ENCODE peak calls at places on chromosome 10, in nine cellular contexts. K is D341Med, X is adrenal gland, U is NCI-H1105, R is H7, H is heart left ventricle, J is NCI-H1436, O is NCI-H2081 treated with DMSO at 0.1 percent for 48 hours, Q is Right ventricle myocardium superior. Y is an unnamed sample.

GRCh38 chr10:114899982-114900381 is 38.0 kb upstream of the TRUB1 start:
- DNase-seq in K (no peak), X (no peak), U (no peak), R (no peak), H (no peak), J (no peak), O (no peak), Q (no peak), Y (no peak)

GRCh38 chr10:70277396-70278030 is 6.3 kb downstream of the NPFFR1 start:
- DNase-seq in K (no peak), X (no peak), U (no peak), R (no peak), H (no peak), J (no peak), O (no peak), Q (no peak), Y (no peak)

GRCh38 chr10:101545898-101546297 is 42.2 kb downstream of the POLL start:
- DNase-seq in K (no peak), X (no peak), U (peak; percentile 25), R (no peak), H (no peak), J (no peak), O (no peak), Q (no peak), Y (peak; percentile 12)

GRCh38 chr10:24360286-24361127 is 151.6 kb downstream of the KIAA1217 start:
- DNase-seq in K (peak; percentile 65), X (peak; percentile 80), U (peak; percentile 15), R (peak; percentile 70), H (peak; percentile 69), J (peak; percentile 8), O (peak; percentile 2), Q (peak; percentile 79), Y (peak; percentile 52)

GRCh38 chr10:13268841-13269240 is 31.0 kb downstream of the PHYH start:
- DNase-seq in K (no peak), X (peak; percentile 15), U (no peak), R (no peak), H (no peak), J (no peak), O (no peak), Q (no peak), Y (no peak)

GRCh38 chr10:128505346-128505745 is 379.1 kb upstream of the MKI67 start:
- DNase-seq in K (no peak), X (no peak), U (no peak), R (peak; percentile 51), H (no peak), J (no peak), O (no peak), Q (no peak), Y (no peak)

GRCh38 chr10:133372507-133372906 is 647 bp downstream of the ECHS1 start:
- DNase-seq in K (no peak), X (peak; percentile 41), U (no peak), R (peak; percentile 88), H (peak; percentile 43), J (no peak), O (no peak), Q (no peak), Y (no peak)

GRCh38 chr10:103499881-103500280 is 6.4 kb downstream of the NEURL1 start:
- DNase-seq in K (no peak), X (no peak), U (no peak), R (peak; percentile 58), H (no peak), J (no peak), O (no peak), Q (no peak), Y (no peak)

GRCh38 chr10:51960494-51960895 is 261.1 kb upstream of the CSTF2T start:
- DNase-seq in K (peak; percentile 51), X (no peak), U (no peak), R (peak; percentile 20), H (no peak), J (peak; percentile 6), O (no peak), Q (no peak), Y (peak; percentile 27)

GRCh38 chr10:68109312-68109711 is at the start of gene MYPN:
- DNase-seq in K (no peak), X (no peak), U (no peak), R (no peak), H (peak; percentile 68), J (no peak), O (no peak), Q (no peak), Y (no peak)

GRCh38 chr10:88499569-88500470 is 83.3 kb downstream of the RNLS start:
- DNase-seq in K (no peak), X (no peak), U (no peak), R (no peak), H (no peak), J (no peak), O (no peak), Q (no peak), Y (no peak)

GRCh38 chr10:70461397-70462348 is 16.9 kb upstream of the PALD1 start:
- DNase-seq in K (peak; percentile 60), X (peak; percentile 48), U (peak; percentile 6), R (peak; percentile 91), H (peak; percentile 55), J (peak; percentile 21), O (no peak), Q (peak; percentile 68), Y (peak; percentile 2)

GRCh38 chr10:79112898-79113431 is 44.2 kb downstream of the ZMIZ1 start:
- DNase-seq in K (no peak), X (peak; percentile 83), U (no peak), R (peak; percentile 59), H (peak; percentile 89), J (no peak), O (no peak), Q (peak; percentile 70), Y (no peak)

GRCh38 chr10:15419279-15419874 is 48.3 kb upstream of the FAM171A1 start:
- DNase-seq in K (peak; percentile 59), X (peak; percentile 33), U (no peak), R (peak; percentile 53), H (no peak), J (no peak), O (no peak), Q (no peak), Y (peak; percentile 10)

GRCh38 chr10:12934777-12935176 is 66.7 kb downstream of the CCDC3 start:
- DNase-seq in K (no peak), X (no peak), U (no peak), R (no peak), H (no peak), J (no peak), O (no peak), Q (no peak), Y (no peak)

GRCh38 chr10:48589266-48589665 is 15.6 kb downstream of the ARHGAP22 start:
- DNase-seq in K (no peak), X (no peak), U (no peak), R (no peak), H (peak; percentile 42), J (no peak), O (no peak), Q (no peak), Y (no peak)

Y was measured in SHP77.